ENCODE peak calls at places on chromosomes 4 and X, in six cellular contexts. V, W, I, N, H and U are unnamed samples.

GRCh38 chrX:101415180-101416130 is 7.4 kb downstream of the HNRNPH2 start:
- DNase-seq in I (peak), V (peak), N (no peak), H (peak), W (peak), U (no peak)

GRCh38 chrX:17376381-17377046 is 1.5 kb downstream of the NHS start:
- DNase-seq in I (peak), N (peak), H (no peak), W (no peak), V (peak), U (no peak)

GRCh38 chrX:129843209-129843458 is 552 bp downstream of the ZDHHC9 start:
- DNase-seq in V (no peak), I (no peak), H (no peak), W (no peak), N (no peak), U (no peak)

GRCh38 chr4:38644201-38644600 is 19.8 kb upstream of the KLF3 start:
- DNase-seq in H (no peak), V (no peak), N (no peak), I (no peak), W (no peak), U (no peak)

GRCh38 chr4:2621419-2621818 is 85.0 kb downstream of the FAM193A start:
- DNase-seq in N (no peak), W (no peak), H (no peak), V (no peak), I (no peak), U (no peak)

GRCh38 chr4:11847161-11847560 is 418.5 kb upstream of the HS3ST1 start:
- DNase-seq in W (no peak), H (no peak), N (no peak), I (no peak), V (no peak), U (no peak)

GRCh38 chr4:3634281-3635089 is 102.3 kb upstream of the LRPAP1 start:
- DNase-seq in H (no peak), W (no peak), I (no peak), N (no peak), V (no peak), U (no peak)

GRCh38 chr4:7854697-7855370 is 84.8 kb downstream of the AFAP1 start:
- DNase-seq in W (no peak), H (no peak), V (no peak), N (no peak), I (no peak), U (no peak)

GRCh38 chr4:169071781-169072180 is 61.7 kb upstream of the CBR4 start:
- DNase-seq in V (no peak), I (no peak), W (no peak), N (no peak), H (no peak), U (no peak)

GRCh38 chr4:62948108-62948507 is 1461.1 kb downstream of the TECRL start:
- DNase-seq in H (no peak), W (no peak), I (no peak), V (no peak), N (no peak), U (no peak)

GRCh38 chr4:64899563-64899962 is 490.3 kb upstream of the TECRL start:
- DNase-seq in N (no peak), V (no peak), W (no peak), H (no peak), I (no peak), U (no peak)

GRCh38 chr4:186104114-186104894 is at the start of gene FAM149A:
- DNase-seq in N (peak), W (peak), V (no peak), I (peak), H (peak), U (no peak)

GRCh38 chr4:11615601-11616000 is 186.9 kb upstream of the HS3ST1 start:
- DNase-seq in V (no peak), I (no peak), N (no peak), H (no peak), W (no peak), U (no peak)

GRCh38 chr4:54077812-54078211 is 13.4 kb upstream of the CHIC2 start:
- DNase-seq in W (no peak), I (no peak), N (no peak), H (no peak), V (no peak), U (no peak)

GRCh38 chrX:37995428-37995827 is 10.9 kb upstream of the SYTL5 start:
- DNase-seq in I (no peak), W (no peak), V (no peak), N (no peak), H (no peak), U (no peak)

GRCh38 chr4:114250439-114250891 is 271.0 kb upstream of the ARSJ start:
- DNase-seq in I (no peak), V (no peak), H (no peak), N (no peak), W (no peak), U (no peak)

GRCh38 chr4:143616771-143617170 is 83.7 kb downstream of the FREM3 start:
- DNase-seq in N (no peak), H (no peak), V (no peak), W (peak), I (no peak), U (no peak)

GRCh38 chr4:53131562-53131925 is 234.3 kb downstream of the SCFD2 start:
- DNase-seq in W (no peak), V (no peak), H (no peak), N (no peak), I (no peak), U (no peak)

GRCh38 chr4:19583827-19584569 is 667.7 kb upstream of the SLIT2 start:
- DNase-seq in I (no peak), V (no peak), W (no peak), N (no peak), H (no peak), U (no peak)

GRCh38 chr4:154984616-154985015 is 203.5 kb downstream of the RBM46 start:
- DNase-seq in H (no peak), N (no peak), I (no peak), V (no peak), W (no peak), U (no peak)

GRCh38 chr4:151691639-151692442 is 69.0 kb downstream of the GATB start:
- DNase-seq in N (peak), I (no peak), H (no peak), W (no peak), V (no peak), U (no peak)

GRCh38 chrX:14802943-14803710 is 69.7 kb downstream of the FANCB start:
- DNase-seq in I (no peak), H (no peak), N (no peak), V (no peak), W (no peak), U (no peak)

GRCh38 chrX:110281377-110281776 is 36.5 kb downstream of the AMMECR1 start:
- DNase-seq in H (no peak), I (no peak), V (no peak), W (no peak), N (no peak), U (no peak)

GRCh38 chrX:119238557-119238956 is 2.5 kb downstream of the PGRMC1 start:
- DNase-seq in I (no peak), V (no peak), W (no peak), H (no peak), N (no peak), U (no peak)

GRCh38 chr4:109873791-109874514 is 26.0 kb downstream of the LRIT3 start:
- DNase-seq in V (no peak), I (no peak), N (no peak), W (no peak), H (no peak), U (no peak)